ENCODE peak calls at places on chromosomes 6 and 20, in eight cellular contexts. Z is MM.1S, S is DND-41, C is neuronal stem cell, P is SK-N-SH, K is A549, E is astrocyte, R is neural progenitor cell. A is an unnamed sample.

GRCh38 chr20:527571-527886 is 16.1 kb downstream of the CSNK2A1 start:
- DNase-seq in R (no peak), K (no peak), P (no peak), Z (no peak), S (no peak), E (no peak), C (no peak), A (no peak)

GRCh38 chr20:61771805-61772350 is 293.8 kb downstream of the TAF4 start:
- DNase-seq in C (no peak), K (no peak), R (no peak), P (no peak), Z (no peak), S (no peak), E (no peak), A (no peak)

GRCh38 chr20:53565254-53565653 is 28.4 kb downstream of the ZNF217 start:
- DNase-seq in Z (no peak), K (no peak), E (no peak), C (no peak), P (no peak), R (no peak), S (no peak), A (no peak)

GRCh38 chr20:38270869-38271608 is 10.5 kb upstream of the KIAA1755 start:
- DNase-seq in E (peak; percentile 99), K (peak; percentile 32), Z (no peak), P (no peak), S (no peak), C (no peak), R (no peak), A (peak; percentile 95)

GRCh38 chr6:167762259-167762962 is 64.3 kb upstream of the AFDN start:
- DNase-seq in K (no peak), P (no peak), S (no peak), Z (no peak), C (no peak), E (no peak), R (no peak), A (no peak)

GRCh38 chr20:34637245-34638185 is 39.4 kb downstream of the PIGU start:
- DNase-seq in P (no peak), S (no peak), Z (no peak), E (peak; percentile 7), R (no peak), K (peak; percentile 31), C (no peak), A (peak; percentile 95)

GRCh38 chr6:98832282-98833100 is 1.9 kb upstream of the POU3F2 start:
- DNase-seq in P (peak; percentile 72), C (peak; percentile 50), R (peak; percentile 58), S (no peak), K (no peak), Z (no peak), E (peak; percentile 92), A (peak; percentile 94)

GRCh38 chr20:49508435-49509199 is 26.1 kb upstream of the KCNB1 start:
- DNase-seq in Z (peak; percentile 39), C (peak; percentile 43), E (peak; percentile 24), S (peak; percentile 34), P (peak; percentile 74), K (peak; percentile 52), R (peak; percentile 76), A (peak; percentile 67)

GRCh38 chr6:56730663-56731529 is 88.2 kb upstream of the DST start:
- DNase-seq in P (no peak), E (peak; percentile 82), R (no peak), S (no peak), K (no peak), C (no peak), Z (no peak), A (peak; percentile 93)

GRCh38 chr20:14337400-14338171 is at the start of gene FLRT3:
- DNase-seq in S (peak; percentile 64), P (peak; percentile 63), C (peak; percentile 91), K (peak; percentile 97), E (peak; percentile 96), R (peak; percentile 92), Z (peak; percentile 89), A (peak; percentile 96)

GRCh38 chr6:122969999-122970398 is 26.0 kb upstream of the CLVS2 start:
- DNase-seq in E (no peak), Z (no peak), P (no peak), R (peak; percentile 20), S (no peak), K (peak; percentile 1), C (no peak), A (no peak)

GRCh38 chr20:341682-342081 is 5.2 kb upstream of the NRSN2 start:
- DNase-seq in E (peak; percentile 81), K (peak; percentile 95), Z (no peak), S (no peak), C (no peak), R (no peak), P (no peak), A (peak; percentile 88)

GRCh38 chr20:53958240-53958639 is 112.2 kb downstream of the BCAS1 start:
- DNase-seq in E (no peak), P (no peak), C (no peak), Z (no peak), S (no peak), R (no peak), K (no peak), A (no peak)

GRCh38 chr6:82006027-82006738 is 241.4 kb downstream of the IBTK start:
- DNase-seq in K (peak; percentile 44), S (peak; percentile 20), P (peak; percentile 7), R (peak; percentile 44), Z (peak; percentile 56), E (no peak), C (no peak), A (peak; percentile 73)

GRCh38 chr6:1164600-1164999 is 147.3 kb upstream of the FOXQ1 start:
- DNase-seq in S (no peak), E (no peak), P (no peak), K (no peak), Z (no peak), C (no peak), R (no peak), A (no peak)

GRCh38 chr20:11454966-11455799 is 462.5 kb upstream of the BTBD3 start:
- DNase-seq in K (peak; percentile 91), Z (no peak), E (peak; percentile 86), P (no peak), S (no peak), R (no peak), C (no peak), A (peak; percentile 74)

DNA sequence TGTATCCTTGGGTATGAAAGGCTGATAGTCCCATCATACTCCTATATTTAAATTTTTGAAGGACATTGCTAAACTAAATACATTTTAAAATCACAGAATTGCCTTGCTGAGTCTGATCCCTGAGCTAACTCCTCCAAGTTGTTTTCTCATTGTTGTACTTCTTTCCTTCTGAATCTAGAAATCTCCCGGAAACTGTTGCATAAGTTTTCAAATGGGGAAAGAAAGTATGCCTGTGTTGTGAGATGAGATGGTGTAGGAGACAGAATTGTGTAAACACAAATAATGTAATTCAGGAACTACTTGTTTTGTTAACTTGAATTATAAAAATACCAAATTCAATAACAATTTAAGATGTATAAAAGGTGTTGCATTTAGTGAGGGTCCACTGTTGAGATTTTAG is 7.3 kb downstream of the PNRC1 start:
- DNase-seq in E (no peak), K (no peak), P (no peak), S (no peak), C (no peak), R (no peak), Z (no peak), A (no peak)
- H3K27ac ChIP-seq in E (no peak overlapping the region), K (no peak overlapping the region), P (no peak overlapping the region), S (no peak overlapping the region), C (no peak overlapping the region), R (no peak overlapping the region), Z (no peak overlapping the region), A (no peak overlapping the region)

GRCh38 chr6:158756977-158757752 is 62.0 kb downstream of the EZR start:
- DNase-seq in S (no peak), E (no peak), R (no peak), K (no peak), Z (no peak), P (no peak), C (no peak), A (no peak)
- H3K4me2 ChIP-seq in S (no peak overlapping the region), E (no peak overlapping the region), R (peak overlapping the region; percentile 10), K (no peak overlapping the region), Z (no peak overlapping the region), P (no peak overlapping the region), C (no peak overlapping the region), A (no peak overlapping the region)

GRCh38 chr6:37651991-37652390 is 45.7 kb downstream of the MDGA1 start:
- DNase-seq in K (no peak), C (no peak), Z (no peak), S (no peak), R (no peak), E (no peak), P (no peak), A (no peak)
- H3K27ac ChIP-seq in K (no peak overlapping the region), C (no peak overlapping the region), Z (no peak overlapping the region), S (no peak overlapping the region), R (no peak overlapping the region), E (no peak overlapping the region), P (no peak overlapping the region), A (no peak overlapping the region)

GRCh38 chr20:43963872-43964791 is 49.5 kb downstream of the TOX2 start:
- DNase-seq in P (no peak), E (peak; percentile 22), R (no peak), K (no peak), S (peak; percentile 96), Z (peak; percentile 68), C (no peak), A (peak; percentile 66)
- H3K4me2 ChIP-seq in P (no peak overlapping the region), E (no peak overlapping the region), R (no peak overlapping the region), K (peak overlapping the region; percentile 10), S (no peak overlapping the region), Z (peak overlapping the region; percentile 9), C (no peak overlapping the region), A (no peak overlapping the region)

GRCh38 chr6:157868835-157869234 is 45.8 kb downstream of the SNX9 start:
- DNase-seq in P (no peak), E (no peak), C (no peak), R (no peak), Z (no peak), K (no peak), S (no peak), A (no peak)
- H3K27ac ChIP-seq in P (no peak overlapping the region), E (no peak overlapping the region), C (no peak overlapping the region), R (no peak overlapping the region), Z (no peak overlapping the region), K (no peak overlapping the region), S (no peak overlapping the region), A (peak overlapping the region; percentile 43)

DNA sequence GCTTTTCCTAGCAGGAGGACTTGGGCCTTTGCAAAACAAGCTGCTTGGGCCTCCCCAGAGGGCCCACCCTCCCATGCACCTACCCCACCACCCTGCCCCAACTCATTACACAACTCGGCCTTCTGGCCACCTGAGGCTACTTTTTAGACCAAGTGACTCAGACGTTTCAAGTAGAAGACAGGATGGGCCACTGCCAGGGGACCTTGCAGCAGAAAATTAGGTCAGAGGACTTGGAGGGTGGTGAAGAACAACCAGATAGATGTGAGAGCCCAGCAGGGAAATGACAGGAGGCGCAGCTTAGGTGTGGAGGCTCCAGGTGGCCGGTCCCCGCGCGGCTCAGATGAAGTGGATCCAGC is 1.4 kb downstream of the PPP1R3D start:
- DNase-seq in E (no peak), Z (no peak), K (no peak), P (no peak), R (no peak), S (no peak), C (no peak), A (peak; percentile 82)
- H3K4me2 ChIP-seq in E (peak overlapping the region; percentile 95), Z (no peak overlapping the region), K (peak overlapping the region; percentile 90), P (peak overlapping the region; percentile 70), R (no peak overlapping the region), S (peak overlapping the region; percentile 68), C (no peak overlapping the region), A (peak overlapping the region; percentile 82)

GRCh38 chr6:166203003-166203640 is 35.5 kb upstream of the TBXT start:
- DNase-seq in R (no peak), S (no peak), K (no peak), C (no peak), Z (no peak), E (no peak), P (no peak), A (no peak)
- H3K27ac ChIP-seq in R (no peak overlapping the region), S (no peak overlapping the region), K (no peak overlapping the region), C (no peak overlapping the region), Z (no peak overlapping the region), E (no peak overlapping the region), P (no peak overlapping the region), A (no peak overlapping the region)

A was measured in GM23248.